ENCODE peak calls at places on chromosomes 6 and 20, in eight cellular contexts. N is GM04504; Z is activated gamma-delta T cell treated with Interleukin-2 at 50 U/mL for 16 hours; B is CD8-positive, alpha-beta memory T cell; I is left kidney; O is heart left ventricle; C is CD8-positive, alpha-beta T cell; X is stimulated activated CD4-positive, alpha-beta T cell treated with anti-CD3 and anti-CD28 coated beads, Interleukin-12 subunit alpha, Interleukin-12 subunit beta, amount 100 ng/mL, for 4 hours. Y is an unnamed sample.

GRCh38 chr20:58715709-58716475 is 23.3 kb downstream of the NPEPL1 start:
- DNase-seq in N (no peak), Z (no peak), B (no peak), I (peak), O (peak), C (peak), X (no peak), Y (no peak)

GRCh38 chr6:90384720-90385119 is 88.1 kb upstream of the BACH2 start:
- DNase-seq in N (no peak), Z (no peak), B (no peak), I (no peak), O (no peak), C (no peak), X (no peak), Y (no peak)

GRCh38 chr6:140809694-140810101 is 1323.0 kb upstream of the GJE1 start:
- DNase-seq in N (no peak), Z (no peak), B (no peak), I (peak), O (no peak), C (no peak), X (no peak), Y (no peak)

GRCh38 chr6:80338201-80338836 is 231.8 kb downstream of the BCKDHB start:
- DNase-seq in N (no peak), Z (peak), B (peak), I (peak), O (peak), C (peak), X (peak), Y (peak)

GRCh38 chr6:104095661-104096416 is 763.9 kb downstream of the HACE1 start:
- DNase-seq in N (no peak), Z (no peak), B (no peak), I (peak), O (no peak), C (no peak), X (no peak), Y (no peak)

GRCh38 chr20:43831496-43832065 is 83.1 kb upstream of the TOX2 start:
- DNase-seq in N (no peak), Z (no peak), B (no peak), I (no peak), O (no peak), C (no peak), X (no peak), Y (no peak)

GRCh38 chr6:167329014-167329413 is 4.1 kb downstream of the TTLL2 start:
- DNase-seq in N (no peak), Z (no peak), B (no peak), I (no peak), O (no peak), C (no peak), X (no peak), Y (no peak)

GRCh38 chr6:77650098-77650663 is 2.7 kb upstream of the MEI4 start:
- DNase-seq in N (no peak), Z (no peak), B (no peak), I (peak), O (peak), C (no peak), X (no peak), Y (no peak)

GRCh38 chr6:6537488-6537887 is 51.0 kb upstream of the LY86 start:
- DNase-seq in N (no peak), Z (no peak), B (no peak), I (no peak), O (no peak), C (no peak), X (no peak), Y (no peak)

GRCh38 chr20:36384022-36384619 is 78.0 kb downstream of the DLGAP4 start:
- DNase-seq in N (no peak), Z (no peak), B (no peak), I (peak), O (no peak), C (no peak), X (peak), Y (peak)

GRCh38 chr20:31476313-31476623 is 1.2 kb downstream of the REM1 start:
- DNase-seq in N (no peak), Z (no peak), B (no peak), I (no peak), O (no peak), C (no peak), X (no peak), Y (no peak)

GRCh38 chr6:52849137-52849536 is 8.5 kb upstream of the GSTA5 start:
- DNase-seq in N (no peak), Z (no peak), B (no peak), I (no peak), O (no peak), C (no peak), X (no peak), Y (no peak)

GRCh38 chr6:37667050-37667814 is 30.5 kb downstream of the MDGA1 start:
- DNase-seq in N (peak), Z (no peak), B (no peak), I (no peak), O (no peak), C (no peak), X (no peak), Y (peak)

GRCh38 chr20:17882065-17882833 is 86.3 kb downstream of the SNX5 start:
- DNase-seq in N (no peak), Z (no peak), B (no peak), I (no peak), O (no peak), C (no peak), X (no peak), Y (no peak)

GRCh38 chr6:2857580-2858337 is 16.1 kb upstream of the SERPINB1 start:
- DNase-seq in N (no peak), Z (peak), B (peak), I (peak), O (peak), C (peak), X (peak), Y (no peak)

GRCh38 chr6:63708631-63709030 is 73.0 kb downstream of the PHF3 start:
- DNase-seq in N (no peak), Z (no peak), B (no peak), I (no peak), O (no peak), C (no peak), X (no peak), Y (no peak)

GRCh38 chr20:7695622-7696021 is 244.6 kb downstream of the HAO1 start:
- DNase-seq in N (no peak), Z (no peak), B (no peak), I (no peak), O (no peak), C (no peak), X (no peak), Y (peak)

GRCh38 chr20:32823078-32823477 is 3.3 kb downstream of the MAPRE1 start:
- DNase-seq in N (peak), Z (no peak), B (no peak), I (no peak), O (no peak), C (no peak), X (no peak), Y (peak)

GRCh38 chr20:33411136-33411690 is 9.9 kb upstream of the CDK5RAP1 start:
- DNase-seq in N (no peak), Z (no peak), B (no peak), I (no peak), O (no peak), C (no peak), X (no peak), Y (no peak)

GRCh38 chr20:18524646-18525045 is 16.9 kb downstream of the SEC23B start:
- DNase-seq in N (peak), Z (no peak), B (no peak), I (no peak), O (no peak), C (no peak), X (no peak), Y (peak)

GRCh38 chr6:129860901-129861665 is at the start of gene TMEM244:
- DNase-seq in N (peak), Z (no peak), B (no peak), I (no peak), O (no peak), C (no peak), X (no peak), Y (peak)

GRCh38 chr6:128432394-128432793 is 88.0 kb downstream of the PTPRK start:
- DNase-seq in N (peak), Z (no peak), B (no peak), I (no peak), O (no peak), C (no peak), X (no peak), Y (peak)

GRCh38 chr6:22141271-22141745 is 155.5 kb downstream of the PRL start:
- DNase-seq in N (no peak), Z (no peak), B (no peak), I (peak), O (no peak), C (no peak), X (no peak), Y (no peak)

GRCh38 chr6:15457903-15458530 is 204.8 kb downstream of the DTNBP1 start:
- DNase-seq in N (no peak), Z (no peak), B (no peak), I (peak), O (no peak), C (no peak), X (no peak), Y (no peak)